ENCODE peak calls at places on chromosomes 11 and 22, in eight cellular contexts. V, I, O, H, G, J, U and A are unnamed samples.

GRCh38 chr11:95790933-95791247 is 592 bp downstream of the CEP57 start:
- DNase-seq in U (peak; percentile 57), H (peak; percentile 64), G (peak; percentile 10), I (peak; percentile 71), V (peak; percentile 64), O (peak; percentile 72), J (peak; percentile 44), A (peak; percentile 84)

GRCh38 chr11:111253131-111253530 is 7.6 kb downstream of the POU2AF2 start:
- DNase-seq in U (no peak), O (no peak), J (no peak), I (no peak), V (no peak), H (no peak), G (no peak), A (no peak)

GRCh38 chr11:636511-637332 is at the start of gene DRD4:
- DNase-seq in U (no peak), H (peak; percentile 66), O (peak; percentile 37), G (no peak), V (peak; percentile 37), I (no peak), J (peak; percentile 50), A (no peak)

GRCh38 chr11:129728571-129728970 is 87.1 kb upstream of the TMEM45B start:
- DNase-seq in I (peak; percentile 39), O (no peak), H (no peak), V (no peak), G (no peak), U (no peak), J (no peak), A (no peak)

GRCh38 chr11:47143322-47143721 is 33.4 kb downstream of the ARFGAP2 start:
- DNase-seq in O (peak; percentile 70), U (peak; percentile 79), H (peak; percentile 91), I (no peak), J (no peak), V (peak; percentile 97), G (no peak), A (no peak)

GRCh38 chr22:38924197-38924952 is 33.0 kb upstream of the APOBEC3A start:
- DNase-seq in V (peak; percentile 90), O (peak; percentile 94), I (peak; percentile 94), G (peak; percentile 26), J (no peak), H (peak; percentile 89), U (peak; percentile 91), A (peak; percentile 89)

GRCh38 chr11:16028406-16028805 is 327.9 kb downstream of the SOX6 start:
- DNase-seq in U (peak; percentile 30), V (peak; percentile 45), G (no peak), I (no peak), O (peak; percentile 61), H (no peak), J (no peak), A (no peak)

GRCh38 chr22:38865201-38866023 is 6.6 kb downstream of the CBX6 start:
- DNase-seq in I (no peak), O (no peak), J (no peak), H (no peak), U (no peak), V (no peak), G (no peak), A (no peak)

GRCh38 chr11:72738199-72739141 is 13.7 kb downstream of the ARAP1 start:
- DNase-seq in U (no peak), O (no peak), G (no peak), V (peak; percentile 33), J (no peak), H (peak; percentile 83), I (peak; percentile 52), A (peak; percentile 73)

GRCh38 chr11:48148749-48149148 is 67.9 kb upstream of the OR4B1 start:
- DNase-seq in G (no peak), H (no peak), O (no peak), U (peak; percentile 59), I (no peak), V (no peak), J (no peak), A (no peak)

GRCh38 chr11:128667873-128668272 is 26.0 kb upstream of the FLI1 start:
- DNase-seq in G (no peak), V (peak; percentile 54), O (no peak), I (no peak), J (no peak), U (no peak), H (peak; percentile 71), A (no peak)

GRCh38 chr11:68309621-68310185 is 2.7 kb upstream of the LRP5 start:
- DNase-seq in G (no peak), O (no peak), H (no peak), J (no peak), V (peak; percentile 9), I (no peak), U (no peak), A (no peak)

GRCh38 chr11:43574949-43575915 is 105.3 kb upstream of the HSD17B12 start:
- DNase-seq in O (peak; percentile 70), U (peak; percentile 58), J (no peak), H (peak; percentile 86), I (no peak), G (no peak), V (peak; percentile 82), A (no peak)

GRCh38 chr22:36977947-36978660 is 41.1 kb downstream of the TST start:
- DNase-seq in I (peak; percentile 92), O (peak; percentile 93), H (peak; percentile 95), G (peak; percentile 82), V (peak; percentile 76), U (peak; percentile 52), J (peak; percentile 80), A (peak; percentile 92)

GRCh38 chr11:9148035-9148434 is 56.6 kb upstream of the SCUBE2 start:
- DNase-seq in V (no peak), U (no peak), G (no peak), O (no peak), J (no peak), H (no peak), I (no peak), A (no peak)

GRCh38 chr11:124892750-124893454 is 4.8 kb downstream of the ROBO4 start:
- DNase-seq in U (no peak), V (no peak), I (no peak), H (no peak), O (peak; percentile 16), G (no peak), J (no peak), A (no peak)

GRCh38 chr11:83070878-83071640 is 638 bp downstream of the RAB30 start:
- DNase-seq in G (peak; percentile 39), V (peak; percentile 26), O (peak; percentile 30), I (no peak), U (no peak), H (peak; percentile 53), J (peak; percentile 11), A (no peak)

DNA sequence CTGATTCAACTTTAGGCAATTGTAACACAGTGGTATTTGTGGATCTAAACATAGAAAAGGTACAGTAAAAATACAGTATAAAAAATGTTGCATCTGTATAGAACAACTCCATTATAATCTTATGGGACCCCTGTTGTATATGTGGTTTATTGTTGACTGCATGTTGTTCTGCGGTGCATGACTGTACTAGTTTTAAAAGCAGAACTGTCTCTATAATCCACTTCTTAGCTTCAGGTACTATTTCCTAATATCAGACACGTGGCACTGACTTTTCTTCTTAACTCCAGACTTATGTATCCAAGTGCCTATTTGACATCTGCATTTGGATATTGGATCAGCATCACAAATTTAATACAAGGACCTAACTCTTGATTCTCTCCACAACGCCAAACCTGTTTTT is 41.1 kb downstream of the PACS1 start:
- DNase-seq in V (no peak), J (no peak), G (no peak), O (no peak), U (no peak), H (no peak), I (no peak), A (no peak)
- H3K4me1 ChIP-seq in V (peaks cover 20% of the 10 kb centered on the region), J (peaks cover 22% of the 10 kb centered on the region), G (peaks cover 95% of the 10 kb centered on the region), O (peaks cover 22% of the 10 kb centered on the region), U (peaks cover 50% of the 10 kb centered on the region), H (peaks cover 79% of the 10 kb centered on the region), I (peaks cover 46% of the 10 kb centered on the region), A (peaks cover 24% of the 10 kb centered on the region)

DNA sequence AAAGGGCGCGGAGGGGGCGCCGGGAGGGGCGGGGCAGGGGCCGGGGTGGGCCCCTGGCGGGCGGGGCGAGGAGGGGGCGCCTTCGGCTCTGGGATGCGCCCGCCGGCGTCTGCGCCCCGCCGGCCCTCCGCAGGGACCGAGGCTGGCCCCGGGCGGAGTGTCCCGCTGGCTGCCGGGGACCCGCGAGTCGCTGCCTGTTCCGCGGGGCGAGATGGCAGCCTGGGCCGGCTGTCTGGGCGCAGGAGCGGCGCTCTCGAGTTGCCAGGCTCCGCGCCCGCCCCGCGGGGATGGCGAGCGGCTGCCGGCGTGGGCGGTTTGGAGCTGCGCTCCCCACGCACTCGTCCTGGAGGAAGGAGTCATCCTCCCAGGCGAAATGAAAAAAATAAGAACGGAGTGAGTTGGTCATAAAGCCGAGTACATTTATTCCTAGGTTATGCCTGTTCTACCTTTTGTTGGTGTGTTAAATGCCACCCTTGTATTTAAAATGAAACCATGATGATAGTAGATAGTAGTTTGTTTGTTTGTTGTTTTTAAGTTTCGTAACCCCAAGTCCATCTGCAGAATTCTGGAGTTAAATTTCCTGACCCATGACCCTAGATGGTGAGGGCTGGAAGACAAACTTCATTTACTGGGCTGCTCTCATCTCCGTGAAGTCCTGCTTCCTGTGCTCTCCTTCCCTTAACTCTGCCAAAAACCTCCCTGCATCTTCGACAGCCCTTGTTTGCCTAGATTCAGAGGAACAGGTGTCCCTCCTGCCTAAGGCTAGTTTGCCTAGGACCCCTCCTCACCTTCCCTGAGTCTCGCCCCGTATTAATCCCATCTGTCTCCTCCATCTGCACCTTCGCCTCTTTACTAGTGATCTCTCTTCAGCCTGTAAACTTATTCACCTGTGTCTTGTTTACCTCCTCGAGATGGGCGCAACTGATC is 32.8 kb downstream of the EIF3F start:
- DNase-seq in V (peak; percentile 40), G (peak; percentile 28), H (peak; percentile 91), I (no peak), U (peak; percentile 19), J (no peak), O (peak; percentile 50), A (no peak)
- H3K4me3 ChIP-seq in V (peak overlapping the region; percentile 58), G (peak overlapping the region; percentile 61), H (peak overlapping the region; percentile 71), I (peak overlapping the region; percentile 60), U (peak overlapping the region; percentile 64), J (peak overlapping the region; percentile 83), O (peak overlapping the region; percentile 44), A (peak overlapping the region; percentile 29)

GRCh38 chr11:65607614-65608426 is 6.2 kb downstream of the MAP3K11 start:
- DNase-seq in H (no peak), G (no peak), U (no peak), O (no peak), J (no peak), V (no peak), I (no peak), A (no peak)

GRCh38 chr11:65606876-65607613 is 7.0 kb downstream of the MAP3K11 start:
- DNase-seq in H (peak; percentile 98), O (peak; percentile 99), G (peak; percentile 46), I (peak; percentile 95), U (peak; percentile 94), V (peak; percentile 93), J (peak; percentile 97), A (peak; percentile 93)

GRCh38 chr11:65609711-65610110 is 4.3 kb downstream of the MAP3K11 start:
- DNase-seq in G (no peak), J (no peak), H (no peak), O (no peak), V (no peak), I (no peak), U (no peak), A (no peak)

GRCh38 chr11:65611028-65611757 is 2.8 kb downstream of the MAP3K11 start:
- DNase-seq in I (no peak), G (no peak), O (peak; percentile 54), U (no peak), V (no peak), H (no peak), J (no peak), A (peak; percentile 62)

GRCh38 chr11:65609236-65609635 is 4.8 kb downstream of the MAP3K11 start:
- DNase-seq in I (no peak), H (peak; percentile 46), U (no peak), O (peak; percentile 26), J (no peak), G (no peak), V (no peak), A (no peak)
- H3K4me1 ChIP-seq in I (peaks cover 67% of the 10 kb centered on the region), H (peaks cover 23% of the 10 kb centered on the region), U (peaks cover 41% of the 10 kb centered on the region), O (peaks cover 10% of the 10 kb centered on the region), J (peaks cover 25% of the 10 kb centered on the region), G (peaks cover 35% of the 10 kb centered on the region), V (peaks cover 21% of the 10 kb centered on the region), A (peaks cover 4% of the 10 kb centered on the region)

GRCh38 chr11:64007629-64008282 is 21.5 kb downstream of the OTUB1 start:
- DNase-seq in U (no peak), J (no peak), I (peak; percentile 91), H (peak; percentile 84), G (peak; percentile 86), O (peak; percentile 63), V (no peak), A (peak; percentile 76)
- H3K4me3 ChIP-seq in U (peak overlapping the region; percentile 42), J (peak overlapping the region; percentile 2), I (peak overlapping the region; percentile 42), H (peak overlapping the region; percentile 71), G (peak overlapping the region; percentile 42), O (no peak overlapping the region), V (no peak overlapping the region), A (no peak overlapping the region)